ENCODE peak calls at places on chromosome 21, in five cellular contexts. One of them, this sample, is unnamed.

GRCh38 chr21:46421191-46421750 is 37.4 kb upstream of the DIP2A start:
- DNase-seq in B cell: no peak
- DNase-seq in transverse colon: no peak
- DNase-seq in posterior cingulate gyrus: no peak
- DNase-seq in stimulated activated CD4-positive, alpha-beta T cell treated with anti-CD3 and anti-CD28 coated beads, Interleukin-12 subunit alpha, Interleukin-12 subunit beta, amount 100 ng/mL, for 24 hours: no peak
- DNase-seq in this sample: no peak

GRCh38 chr21:38438476-38438893 is 59.8 kb downstream of the ERG start:
- DNase-seq in B cell: no peak
- DNase-seq in transverse colon: no peak
- DNase-seq in posterior cingulate gyrus: peak; percentile 70
- DNase-seq in stimulated activated CD4-positive, alpha-beta T cell treated with anti-CD3 and anti-CD28 coated beads, Interleukin-12 subunit alpha, Interleukin-12 subunit beta, amount 100 ng/mL, for 24 hours: no peak
- DNase-seq in this sample: no peak

GRCh38 chr21:33684068-33684467 is 41.8 kb downstream of the ITSN1 start:
- DNase-seq in B cell: no peak
- DNase-seq in transverse colon: no peak
- DNase-seq in posterior cingulate gyrus: no peak
- DNase-seq in stimulated activated CD4-positive, alpha-beta T cell treated with anti-CD3 and anti-CD28 coated beads, Interleukin-12 subunit alpha, Interleukin-12 subunit beta, amount 100 ng/mL, for 24 hours: no peak
- DNase-seq in this sample: no peak

GRCh38 chr21:25568230-25568629 is 39.1 kb downstream of the MRPL39 start:
- DNase-seq in B cell: no peak
- DNase-seq in transverse colon: peak; percentile 48
- DNase-seq in posterior cingulate gyrus: no peak
- DNase-seq in stimulated activated CD4-positive, alpha-beta T cell treated with anti-CD3 and anti-CD28 coated beads, Interleukin-12 subunit alpha, Interleukin-12 subunit beta, amount 100 ng/mL, for 24 hours: no peak
- DNase-seq in this sample: no peak

GRCh38 chr21:25062061-25062460 is 545.2 kb downstream of the MRPL39 start:
- DNase-seq in B cell: no peak
- DNase-seq in transverse colon: no peak
- DNase-seq in posterior cingulate gyrus: no peak
- DNase-seq in stimulated activated CD4-positive, alpha-beta T cell treated with anti-CD3 and anti-CD28 coated beads, Interleukin-12 subunit alpha, Interleukin-12 subunit beta, amount 100 ng/mL, for 24 hours: no peak
- DNase-seq in this sample: no peak

GRCh38 chr21:43806017-43806710 is 16.8 kb downstream of the RRP1 start:
- DNase-seq in B cell: peak; percentile 49
- DNase-seq in transverse colon: no peak
- DNase-seq in posterior cingulate gyrus: peak; percentile 52
- DNase-seq in stimulated activated CD4-positive, alpha-beta T cell treated with anti-CD3 and anti-CD28 coated beads, Interleukin-12 subunit alpha, Interleukin-12 subunit beta, amount 100 ng/mL, for 24 hours: no peak
- DNase-seq in this sample: no peak

GRCh38 chr21:42337830-42338729 is 12.7 kb downstream of the TFF2 start:
- DNase-seq in B cell: peak; percentile 58
- DNase-seq in transverse colon: peak; percentile 88
- DNase-seq in posterior cingulate gyrus: no peak
- DNase-seq in stimulated activated CD4-positive, alpha-beta T cell treated with anti-CD3 and anti-CD28 coated beads, Interleukin-12 subunit alpha, Interleukin-12 subunit beta, amount 100 ng/mL, for 24 hours: peak; percentile 83
- DNase-seq in this sample: peak; percentile 9

GRCh38 chr21:42350271-42350885 is 416 bp downstream of the TFF2 start:
- DNase-seq in B cell: no peak
- DNase-seq in transverse colon: no peak
- DNase-seq in posterior cingulate gyrus: no peak
- DNase-seq in stimulated activated CD4-positive, alpha-beta T cell treated with anti-CD3 and anti-CD28 coated beads, Interleukin-12 subunit alpha, Interleukin-12 subunit beta, amount 100 ng/mL, for 24 hours: no peak
- DNase-seq in this sample: no peak

GRCh38 chr21:26934383-26934782 is 32.5 kb downstream of the ADAMTS5 start:
- DNase-seq in B cell: no peak
- DNase-seq in transverse colon: no peak
- DNase-seq in posterior cingulate gyrus: peak; percentile 75
- DNase-seq in stimulated activated CD4-positive, alpha-beta T cell treated with anti-CD3 and anti-CD28 coated beads, Interleukin-12 subunit alpha, Interleukin-12 subunit beta, amount 100 ng/mL, for 24 hours: no peak
- DNase-seq in this sample: no peak

GRCh38 chr21:33495743-33496142 is 4.2 kb upstream of the DNAJC28 start:
- DNase-seq in B cell: no peak
- DNase-seq in transverse colon: no peak
- DNase-seq in posterior cingulate gyrus: no peak
- DNase-seq in stimulated activated CD4-positive, alpha-beta T cell treated with anti-CD3 and anti-CD28 coated beads, Interleukin-12 subunit alpha, Interleukin-12 subunit beta, amount 100 ng/mL, for 24 hours: no peak
- DNase-seq in this sample: no peak

GRCh38 chr21:44932366-44933181 is 7.3 kb upstream of the SLX9 start:
- DNase-seq in B cell: peak; percentile 96
- DNase-seq in transverse colon: peak; percentile 47
- DNase-seq in posterior cingulate gyrus: no peak
- DNase-seq in stimulated activated CD4-positive, alpha-beta T cell treated with anti-CD3 and anti-CD28 coated beads, Interleukin-12 subunit alpha, Interleukin-12 subunit beta, amount 100 ng/mL, for 24 hours: no peak
- DNase-seq in this sample: no peak

GRCh38 chr21:42703173-42703908 is 49.9 kb downstream of the PDE9A start:
- DNase-seq in B cell: no peak
- DNase-seq in transverse colon: no peak
- DNase-seq in posterior cingulate gyrus: peak; percentile 52
- DNase-seq in stimulated activated CD4-positive, alpha-beta T cell treated with anti-CD3 and anti-CD28 coated beads, Interleukin-12 subunit alpha, Interleukin-12 subunit beta, amount 100 ng/mL, for 24 hours: no peak
- DNase-seq in this sample: no peak

GRCh38 chr21:31873275-31873695 is 465 bp downstream of the HUNK start:
- DNase-seq in B cell: peak; percentile 70
- DNase-seq in transverse colon: peak; percentile 44
- DNase-seq in posterior cingulate gyrus: no peak
- DNase-seq in stimulated activated CD4-positive, alpha-beta T cell treated with anti-CD3 and anti-CD28 coated beads, Interleukin-12 subunit alpha, Interleukin-12 subunit beta, amount 100 ng/mL, for 24 hours: peak; percentile 11
- DNase-seq in this sample: no peak

GRCh38 chr21:45617021-45617930 is 26.2 kb upstream of the PCBP3 start:
- DNase-seq in B cell: no peak
- DNase-seq in transverse colon: no peak
- DNase-seq in posterior cingulate gyrus: no peak
- DNase-seq in stimulated activated CD4-positive, alpha-beta T cell treated with anti-CD3 and anti-CD28 coated beads, Interleukin-12 subunit alpha, Interleukin-12 subunit beta, amount 100 ng/mL, for 24 hours: no peak
- DNase-seq in this sample: no peak

GRCh38 chr21:46608672-46609111 is 3.8 kb upstream of the S100B start:
- DNase-seq in B cell: no peak
- DNase-seq in transverse colon: no peak
- DNase-seq in posterior cingulate gyrus: no peak
- DNase-seq in stimulated activated CD4-positive, alpha-beta T cell treated with anti-CD3 and anti-CD28 coated beads, Interleukin-12 subunit alpha, Interleukin-12 subunit beta, amount 100 ng/mL, for 24 hours: no peak
- DNase-seq in this sample: no peak

GRCh38 chr21:43864806-43865470 is at the start of gene AGPAT3:
- DNase-seq in B cell: peak; percentile 79
- DNase-seq in transverse colon: no peak
- DNase-seq in posterior cingulate gyrus: no peak
- DNase-seq in stimulated activated CD4-positive, alpha-beta T cell treated with anti-CD3 and anti-CD28 coated beads, Interleukin-12 subunit alpha, Interleukin-12 subunit beta, amount 100 ng/mL, for 24 hours: peak; percentile 28
- DNase-seq in this sample: no peak

GRCh38 chr21:42445311-42445710 is 41.6 kb downstream of the UBASH3A start:
- DNase-seq in B cell: no peak
- DNase-seq in transverse colon: no peak
- DNase-seq in posterior cingulate gyrus: no peak
- DNase-seq in stimulated activated CD4-positive, alpha-beta T cell treated with anti-CD3 and anti-CD28 coated beads, Interleukin-12 subunit alpha, Interleukin-12 subunit beta, amount 100 ng/mL, for 24 hours: no peak
- DNase-seq in this sample: no peak

GRCh38 chr21:42537106-42537742 is 23.6 kb downstream of the SLC37A1 start:
- DNase-seq in B cell: peak; percentile 53
- DNase-seq in transverse colon: no peak
- DNase-seq in posterior cingulate gyrus: no peak
- DNase-seq in stimulated activated CD4-positive, alpha-beta T cell treated with anti-CD3 and anti-CD28 coated beads, Interleukin-12 subunit alpha, Interleukin-12 subunit beta, amount 100 ng/mL, for 24 hours: no peak
- DNase-seq in this sample: no peak

GRCh38 chr21:32917392-32918135 is 108.2 kb upstream of the OLIG2 start:
- DNase-seq in B cell: no peak
- DNase-seq in transverse colon: no peak
- DNase-seq in posterior cingulate gyrus: peak; percentile 88
- DNase-seq in stimulated activated CD4-positive, alpha-beta T cell treated with anti-CD3 and anti-CD28 coated beads, Interleukin-12 subunit alpha, Interleukin-12 subunit beta, amount 100 ng/mL, for 24 hours: no peak
- DNase-seq in this sample: no peak

GRCh38 chr21:46294647-46295176 is 8.6 kb downstream of the YBEY start:
- DNase-seq in B cell: no peak
- DNase-seq in transverse colon: no peak
- DNase-seq in posterior cingulate gyrus: peak; percentile 78
- DNase-seq in stimulated activated CD4-positive, alpha-beta T cell treated with anti-CD3 and anti-CD28 coated beads, Interleukin-12 subunit alpha, Interleukin-12 subunit beta, amount 100 ng/mL, for 24 hours: no peak
- DNase-seq in this sample: no peak

This sample was measured in DMS 273 treated with DMSO at 0.1 percent for 48 hours.